ENCODE peak calls at places on chromosomes 13 and 19, in four cellular contexts. S, L, E and T are unnamed samples.

GRCh38 chr13:113094410-113094800 is 11.2 kb upstream of the F7 start:
- DNase-seq in E (no peak), S (no peak), L (no peak), T (no peak)

GRCh38 chr13:106152047-106152446 is 383.4 kb downstream of the EFNB2 start:
- DNase-seq in S (no peak), E (no peak), L (no peak), T (no peak)

GRCh38 chr13:101115762-101116161 is 300.5 kb downstream of the NALCN start:
- DNase-seq in E (no peak), S (no peak), L (no peak), T (no peak)

GRCh38 chr19:4980087-4980486 is 11.2 kb downstream of the KDM4B start:
- DNase-seq in S (no peak), L (no peak), E (no peak), T (peak; percentile 32)

GRCh38 chr13:23567792-23568480 is 2.3 kb upstream of the TNFRSF19 start:
- DNase-seq in E (no peak), L (no peak), S (no peak), T (no peak)

GRCh38 chr13:73303858-73304257 is 245.1 kb downstream of the KLF5 start:
- DNase-seq in E (no peak), S (no peak), L (no peak), T (no peak)

GRCh38 chr13:29849071-29849541 is 1.3 kb downstream of the UBL3 start:
- DNase-seq in S (no peak), L (peak; percentile 10), E (no peak), T (peak; percentile 38)

GRCh38 chr19:2550431-2551171 is 74.7 kb downstream of the GADD45B start:
- DNase-seq in L (no peak), S (no peak), E (no peak), T (peak; percentile 54)

GRCh38 chr19:46784262-46785053 is 3.9 kb downstream of the SLC1A5 start:
- DNase-seq in E (peak; percentile 82), S (peak; percentile 69), L (peak; percentile 91), T (peak; percentile 64)

GRCh38 chr19:34838248-34838647 is 65.2 kb upstream of the ZNF599 start:
- DNase-seq in L (peak; percentile 45), E (no peak), S (no peak), T (peak; percentile 69)

GRCh38 chr19:55690109-55690768 is 15.2 kb downstream of the EPN1 start:
- DNase-seq in S (no peak), L (no peak), E (no peak), T (no peak)

GRCh38 chr19:15042003-15042402 is 7.3 kb upstream of the CASP14 start:
- DNase-seq in L (no peak), S (no peak), E (no peak), T (no peak)

GRCh38 chr19:47022541-47023447 is 3.2 kb downstream of the NPAS1 start:
- DNase-seq in E (no peak), L (no peak), S (no peak), T (no peak)

GRCh38 chr13:49444517-49445395 is 682 bp downstream of the SETDB2 start:
- DNase-seq in E (no peak), L (peak; percentile 59), S (no peak), T (peak; percentile 8)

GRCh38 chr19:3129112-3129511 is 6.7 kb upstream of the GNA15 start:
- DNase-seq in S (no peak), E (no peak), L (peak; percentile 57), T (no peak)

GRCh38 chr19:47032171-47032811 is 12.7 kb downstream of the NPAS1 start:
- DNase-seq in E (peak; percentile 88), S (peak; percentile 90), L (peak; percentile 63), T (peak; percentile 75)

GRCh38 chr19:29422047-29422446 is 103.7 kb upstream of the VSTM2B start:
- DNase-seq in S (no peak), E (no peak), L (no peak), T (no peak)

GRCh38 chr19:30064776-30065494 is 122.9 kb downstream of the URI1 start:
- DNase-seq in S (no peak), L (no peak), E (no peak), T (peak; percentile 40)

GRCh38 chr13:23960566-23961156 is 63.4 kb upstream of the C1QTNF9B start:
- DNase-seq in L (peak; percentile 18), E (no peak), S (no peak), T (no peak)

GRCh38 chr13:113060557-113061270 is 44.9 kb upstream of the F7 start:
- DNase-seq in S (no peak), E (no peak), L (no peak), T (no peak)

GRCh38 chr19:52941941-52942370 is 18.7 kb upstream of the ZNF888 start:
- DNase-seq in E (peak; percentile 45), S (peak; percentile 70), L (peak; percentile 55), T (peak; percentile 25)

GRCh38 chr19:1041835-1042685 is 2.2 kb downstream of the ABCA7 start:
- DNase-seq in L (peak; percentile 96), S (no peak), E (no peak), T (no peak)

GRCh38 chr13:98843482-98843877 is 91.0 kb upstream of the SLC15A1 start:
- DNase-seq in S (no peak), L (no peak), E (no peak), T (no peak)

GRCh38 chr19:40623403-40624239 is 22.5 kb downstream of the LTBP4 start:
- DNase-seq in S (peak; percentile 100), E (peak; percentile 98), L (peak; percentile 99), T (peak; percentile 30)

GRCh38 chr13:20960663-20961309 is 58.2 kb upstream of the XPO4 start:
- DNase-seq in E (no peak), L (peak; percentile 9), S (no peak), T (no peak)

GRCh38 chr19:46536391-46536790 is 40.7 kb upstream of the PNMA8B start:
- DNase-seq in S (no peak), E (no peak), L (no peak), T (no peak)

GRCh38 chr13:32962342-32962741 is 53.9 kb upstream of the KL start:
- DNase-seq in S (no peak), E (no peak), L (no peak), T (no peak)

GRCh38 chr13:59274958-59275727 is 888.6 kb downstream of the DIAPH3 start:
- DNase-seq in L (no peak), E (no peak), S (no peak), T (no peak)
- TF ChIP-seq TEAD4 in L (no peak), E (no peak), S (no peak), T (no peak)

GRCh38 chr13:39484506-39485313 is 118.3 kb downstream of the LHFPL6 start:
- DNase-seq in E (no peak), S (no peak), L (no peak), T (no peak)

GRCh38 chr13:39485314-39485700 is 117.7 kb downstream of the LHFPL6 start:
- DNase-seq in S (no peak), L (no peak), E (no peak), T (no peak)

GRCh38 chr13:39481493-39481892 is 121.5 kb downstream of the LHFPL6 start:
- DNase-seq in E (no peak), L (no peak), S (no peak), T (no peak)

GRCh38 chr13:39483326-39483725 is 119.7 kb downstream of the LHFPL6 start:
- DNase-seq in L (no peak), E (no peak), S (no peak), T (no peak)
- TF ChIP-seq TEAD4 in L (no peak), E (no peak), S (no peak), T (no peak)

DNA sequence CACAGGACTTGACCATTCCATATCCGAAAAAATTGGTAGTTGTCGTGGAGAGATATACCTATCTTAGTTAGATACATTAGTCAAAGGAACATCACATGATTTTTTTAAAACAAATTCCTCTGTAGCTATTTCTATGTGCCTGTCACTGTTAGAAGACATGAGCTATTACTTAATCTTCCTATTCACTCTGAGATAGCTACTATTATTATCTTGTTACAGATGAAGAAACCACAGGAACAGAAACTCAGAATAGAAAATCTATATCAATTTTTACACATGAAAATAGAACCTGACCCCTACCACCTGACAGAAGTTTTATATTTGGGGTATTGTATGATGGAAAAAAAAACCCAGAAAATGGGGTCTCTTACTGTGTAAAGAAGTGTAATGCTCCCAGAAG is 68.9 kb upstream of the TDRD3 start:
- DNase-seq in L (no peak), S (no peak), E (no peak), T (no peak)
- TF ChIP-seq TEAD4 in L (no peak), S (no peak), E (no peak), T (no peak)

GRCh38 chr19:44746616-44746945 is 1.9 kb upstream of the BCL3 start:
- DNase-seq in E (no peak), S (no peak), L (no peak), T (no peak)
- TF ChIP-seq TEAD4 in E (no peak), S (no peak), L (no peak), T (no peak)

GRCh38 chr13:97068146-97068545 is 73.9 kb upstream of the OXGR1 start:
- DNase-seq in S (no peak), E (no peak), L (no peak), T (no peak)

GRCh38 chr13:97072297-97072696 is 78.0 kb upstream of the OXGR1 start:
- DNase-seq in L (no peak), S (no peak), E (no peak), T (no peak)

GRCh38 chr13:97068964-97069815 is 74.9 kb upstream of the OXGR1 start:
- DNase-seq in L (no peak), S (no peak), E (no peak), T (no peak)

DNA sequence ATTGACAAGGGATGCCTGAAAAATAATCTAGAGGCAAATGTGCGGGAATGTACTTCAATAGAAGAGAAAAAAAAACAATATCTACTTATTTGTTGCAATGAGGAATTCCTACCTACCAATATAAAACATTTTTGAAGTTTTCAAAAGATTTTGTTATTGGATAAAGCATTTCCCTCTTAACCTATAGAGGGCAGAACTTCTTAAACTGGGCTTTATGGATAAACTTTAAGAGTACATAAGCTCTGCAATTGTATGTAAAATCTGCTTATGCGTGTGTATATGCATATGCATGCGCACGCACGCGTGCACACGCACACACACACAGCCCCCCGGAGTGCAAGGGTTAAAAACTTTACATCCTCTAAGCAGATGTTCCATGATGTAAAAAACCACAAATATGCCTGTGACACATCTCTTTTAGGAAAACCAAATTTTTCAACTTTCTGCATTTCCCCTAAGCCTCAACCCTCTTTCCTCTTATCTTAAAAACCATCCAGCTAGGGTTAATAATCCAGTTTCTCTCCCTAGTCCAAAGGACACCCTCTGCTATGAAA is 73.1 kb upstream of the OXGR1 start:
- DNase-seq in L (no peak), E (no peak), S (no peak), T (no peak)
- TF ChIP-seq TEAD4 in L (no peak), E (no peak), S (no peak), T (no peak)

GRCh38 chr13:111623743-111624505 is 303.5 kb downstream of the TEX29 start:
- DNase-seq in L (no peak), E (no peak), S (peak; percentile 38), T (no peak)

GRCh38 chr13:111621164-111621563 is 300.7 kb downstream of the TEX29 start:
- DNase-seq in L (no peak), S (no peak), E (no peak), T (no peak)

GRCh38 chr13:111625526-111626315 is 305.3 kb downstream of the TEX29 start:
- DNase-seq in L (no peak), S (no peak), E (no peak), T (no peak)

GRCh38 chr13:111622051-111622531 is 301.6 kb downstream of the TEX29 start:
- DNase-seq in L (no peak), E (no peak), S (no peak), T (no peak)

DNA sequence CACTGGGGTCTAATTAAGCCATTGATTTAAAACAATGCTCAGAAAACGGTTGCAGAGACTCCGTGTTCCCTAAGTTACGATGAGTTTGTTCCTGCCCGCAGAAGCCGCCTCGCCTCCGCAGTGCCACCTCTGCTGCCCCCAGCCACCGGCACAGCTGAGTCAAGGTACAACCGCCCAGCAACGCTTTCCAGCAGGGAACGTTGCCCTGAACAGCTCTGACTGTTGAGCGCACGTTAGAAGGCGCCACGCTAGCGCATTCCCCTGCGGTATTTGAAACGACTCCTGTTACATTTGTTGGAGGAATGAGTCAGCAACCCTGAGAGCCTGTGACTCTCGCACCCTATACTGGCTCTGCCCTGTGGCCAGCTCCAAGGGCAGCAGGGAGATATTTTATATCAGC is 302.7 kb downstream of the TEX29 start:
- DNase-seq in S (no peak), E (no peak), L (peak; percentile 13), T (no peak)
- TF ChIP-seq TEAD4 in S (no peak), E (no peak), L (no peak), T (no peak)